ENCODE peak calls at places on chromosomes 13 and 19, in ten cellular contexts. S is stimulated activated CD8-positive, alpha-beta memory T cell treated with anti-CD3 and anti-CD28 coated beads, Interleukin-15, amount 100 ng/mL, for 4 hours; C is foreskin melanocyte; G is Peyer's patch; B is left ventricle myocardium inferior; O is GM23248; X is CD4-positive, alpha-beta T cell; Z is RPMI7951; N is CD8-positive, alpha-beta T cell; M is HuH-7.5. H is an unnamed sample.

GRCh38 chr19:35911790-35912189 is 3.7 kb upstream of the TYROBP start:
- DNase-seq in Z (peak), S (no peak), B (no peak), G (no peak), O (peak), C (no peak), M (no peak), N (no peak), X (no peak), H (no peak)

GRCh38 chr19:9076886-9077285 is 10.0 kb upstream of the OR1M1 start:
- DNase-seq in Z (no peak), B (no peak), N (no peak), G (no peak), S (no peak), C (no peak), M (no peak), X (no peak), O (no peak), H (no peak)

GRCh38 chr13:29948246-29948645 is 97.8 kb upstream of the UBL3 start:
- DNase-seq in N (no peak), C (no peak), G (no peak), Z (no peak), M (no peak), S (no peak), B (no peak), X (no peak), O (peak), H (no peak)

GRCh38 chr13:20424559-20424852 is 101.2 kb downstream of the CRYL1 start:
- DNase-seq in X (no peak), B (no peak), N (no peak), O (no peak), M (no peak), G (no peak), Z (no peak), S (no peak), C (no peak), H (no peak)

GRCh38 chr19:51807925-51808324 is 13.0 kb downstream of the FPR3 start:
- DNase-seq in B (no peak), Z (no peak), C (no peak), G (no peak), N (no peak), O (no peak), M (no peak), X (no peak), S (no peak), H (no peak)

GRCh38 chr19:4971424-4971793 is 2.5 kb downstream of the KDM4B start:
- DNase-seq in B (no peak), Z (peak), C (no peak), N (no peak), G (peak), X (no peak), M (no peak), O (peak), S (no peak), H (no peak)

GRCh38 chr13:82176761-82177160 is 1705.5 kb downstream of the SLITRK1 start:
- DNase-seq in G (no peak), O (no peak), C (no peak), Z (no peak), X (no peak), S (no peak), B (no peak), N (no peak), M (no peak), H (no peak)

GRCh38 chr19:7617172-7617571 is 12.2 kb downstream of the XAB2 start:
- DNase-seq in B (no peak), O (no peak), C (no peak), N (no peak), Z (no peak), X (no peak), S (no peak), M (no peak), G (no peak), H (no peak)

GRCh38 chr13:85661639-85662038 is 137.6 kb downstream of the SLITRK6 start:
- DNase-seq in X (no peak), C (no peak), B (no peak), G (no peak), M (no peak), Z (no peak), S (no peak), O (no peak), N (no peak), H (no peak)

GRCh38 chr13:98438246-98439135 is 138.4 kb downstream of the STK24 start:
- DNase-seq in N (no peak), B (no peak), Z (no peak), C (no peak), O (no peak), G (no peak), X (no peak), S (no peak), M (no peak), H (no peak)

GRCh38 chr19:23762548-23762883 is 3.8 kb upstream of the ZNF681 start:
- DNase-seq in M (no peak), N (no peak), B (no peak), G (no peak), O (no peak), Z (no peak), X (no peak), C (no peak), S (no peak), H (no peak)

GRCh38 chr19:16062789-16063188 is 13.5 kb upstream of the TPM4 start:
- DNase-seq in S (no peak), Z (no peak), O (no peak), M (peak), C (no peak), X (peak), N (peak), B (no peak), G (peak), H (no peak)

GRCh38 chr13:20475927-20476691 is 49.5 kb downstream of the CRYL1 start:
- DNase-seq in B (no peak), M (peak), N (peak), X (peak), S (peak), O (no peak), Z (no peak), C (no peak), G (no peak), H (no peak)

GRCh38 chr19:36265856-36266374 is 51.0 kb downstream of the ZNF146 start:
- DNase-seq in G (no peak), N (no peak), X (no peak), C (no peak), Z (peak), B (no peak), M (no peak), O (no peak), S (no peak), H (no peak)

GRCh38 chr13:74683411-74683810 is 549.2 kb upstream of the KLF12 start:
- DNase-seq in O (no peak), B (no peak), Z (no peak), G (no peak), S (no peak), M (no peak), C (no peak), X (no peak), N (no peak), H (no peak)

GRCh38 chr19:16229322-16229641 is 31.6 kb downstream of the AP1M1 start:
- DNase-seq in G (no peak), Z (no peak), X (no peak), N (no peak), S (no peak), O (no peak), C (no peak), M (no peak), B (no peak), H (no peak)

GRCh38 chr19:51687791-51688664 is 5.1 kb upstream of the SPACA6 start:
- DNase-seq in C (peak), O (peak), N (no peak), G (no peak), M (no peak), B (peak), X (no peak), Z (peak), S (no peak), H (no peak)

GRCh38 chr19:53553159-53553558 is 15.2 kb downstream of the ZNF331 start:
- DNase-seq in N (no peak), G (no peak), O (peak), Z (no peak), C (no peak), X (no peak), S (no peak), B (no peak), M (no peak), H (no peak)

GRCh38 chr19:47758433-47758784 is 13.1 kb downstream of the NOP53 start:
- DNase-seq in S (no peak), O (no peak), X (no peak), N (no peak), B (no peak), C (no peak), Z (no peak), M (no peak), G (no peak), H (no peak)

GRCh38 chr19:12194827-12195500 is 32.1 kb downstream of the ZNF136 start:
- DNase-seq in C (no peak), N (peak), S (peak), O (peak), G (peak), X (peak), M (no peak), B (peak), Z (no peak), H (no peak)

GRCh38 chr13:51818276-51818675 is 14.3 kb upstream of the DHRS12 start:
- DNase-seq in C (no peak), X (no peak), G (no peak), N (no peak), Z (no peak), S (no peak), M (no peak), B (no peak), O (no peak), H (no peak)

GRCh38 chr13:43284162-43284561 is 260.8 kb downstream of the DNAJC15 start:
- DNase-seq in Z (peak), G (no peak), S (no peak), M (no peak), O (peak), C (no peak), X (no peak), B (no peak), N (no peak), H (no peak)

GRCh38 chr19:27779953-27780352 is 1433.0 kb downstream of the UQCRFS1 start:
- DNase-seq in G (no peak), Z (no peak), S (no peak), N (no peak), X (no peak), O (no peak), B (no peak), M (no peak), C (no peak), H (no peak)

GRCh38 chr13:30362869-30363268 is 55.5 kb upstream of the KATNAL1 start:
- DNase-seq in Z (no peak), S (no peak), G (no peak), B (peak), O (peak), X (no peak), N (no peak), M (no peak), C (no peak), H (no peak)

GRCh38 chr13:76715043-76715442 is 171.2 kb downstream of the KCTD12 start:
- DNase-seq in Z (no peak), B (no peak), G (no peak), N (no peak), X (no peak), C (no peak), S (no peak), O (no peak), M (no peak), H (no peak)

GRCh38 chr13:113114511-113115362 is 7.9 kb upstream of the F10 start:
- DNase-seq in B (no peak), C (no peak), M (no peak), N (no peak), O (no peak), G (peak), X (no peak), Z (no peak), S (no peak), H (no peak)

GRCh38 chr19:33724723-33725060 is 72.0 kb upstream of the KCTD15 start:
- DNase-seq in M (no peak), B (no peak), N (no peak), G (peak), O (no peak), Z (no peak), S (no peak), X (no peak), C (no peak), H (no peak)

GRCh38 chr19:3443840-3444694 is 36.3 kb downstream of the SMIM24 start:
- DNase-seq in N (no peak), C (peak), B (peak), S (no peak), M (no peak), O (peak), X (no peak), Z (no peak), G (no peak), H (no peak)

GRCh38 chr19:38514812-38515633 is 81.5 kb downstream of the RYR1 start:
- DNase-seq in X (peak), B (peak), G (peak), O (peak), M (peak), N (peak), S (peak), Z (peak), C (peak), H (peak)

GRCh38 chr13:95298971-95299627 is 2.2 kb downstream of the ABCC4 start:
- DNase-seq in Z (peak), N (no peak), C (no peak), O (peak), G (no peak), S (no peak), X (no peak), B (no peak), M (no peak), H (no peak)

GRCh38 chr13:44371421-44371820 is 2.2 kb upstream of the SERP2 start:
- DNase-seq in B (no peak), C (no peak), G (no peak), M (no peak), X (no peak), N (no peak), Z (no peak), O (no peak), S (no peak), H (no peak)

H was measured in COLO829.